ENCODE peak calls at places on chromosomes 1 and 21, in four cellular contexts. H is neural crest cell, Y is GM20000, A is astrocyte of the spinal cord. F is an unnamed sample.

GRCh38 chr1:8201331-8201861 is 116.5 kb upstream of the SLC45A1 start:
- DNase-seq in H (no peak), Y (no peak), A (no peak), F (no peak)

GRCh38 chr1:36497207-36497606 is 14.5 kb upstream of the CSF3R start:
- DNase-seq in H (no peak), Y (no peak), A (no peak), F (no peak)

GRCh38 chr1:201406831-201407406 is 7.8 kb upstream of the LAD1 start:
- DNase-seq in H (no peak), Y (no peak), A (no peak), F (no peak)

GRCh38 chr1:23556661-23557470 is 2.4 kb downstream of the ID3 start:
- DNase-seq in H (no peak), Y (no peak), A (peak), F (peak)

GRCh38 chr1:239287296-239287695 is 99.1 kb upstream of the CHRM3 start:
- DNase-seq in H (no peak), Y (no peak), A (no peak), F (no peak)

GRCh38 chr1:183080406-183080805 is 57.2 kb downstream of the LAMC1 start:
- DNase-seq in H (no peak), Y (no peak), A (peak), F (no peak)

GRCh38 chr1:14876747-14877146 is 276.8 kb upstream of the TMEM51 start:
- DNase-seq in H (no peak), Y (no peak), A (no peak), F (no peak)

GRCh38 chr1:10402729-10403274 is 3.9 kb downstream of the PGD start:
- DNase-seq in H (no peak), Y (no peak), A (peak), F (no peak)

GRCh38 chr1:84753516-84754375 is 63.5 kb upstream of the SSX2IP start:
- DNase-seq in H (peak), Y (peak), A (peak), F (peak)

GRCh38 chr1:3051270-3052268 is 17.4 kb upstream of the PRDM16 start:
- DNase-seq in H (no peak), Y (no peak), A (no peak), F (no peak)

GRCh38 chr1:85048296-85049064 is at the start of gene MCOLN3:
- DNase-seq in H (peak), Y (peak), A (no peak), F (peak)

GRCh38 chr1:36224537-36225297 is 474 bp downstream of the THRAP3 start:
- DNase-seq in H (peak), Y (peak), A (peak), F (no peak)

GRCh38 chr1:23210351-23210785 is 6.9 kb downstream of the HTR1D start:
- DNase-seq in H (no peak), Y (no peak), A (no peak), F (peak)

GRCh38 chr1:33007190-33008050 is 29.3 kb downstream of the AK2 start:
- DNase-seq in H (no peak), Y (no peak), A (peak), F (no peak)

GRCh38 chr1:232037774-232038388 is 411.3 kb downstream of the DISC1 start:
- DNase-seq in H (no peak), Y (no peak), A (no peak), F (no peak)

GRCh38 chr1:8517579-8518489 is 199.9 kb downstream of the SLC45A1 start:
- DNase-seq in H (no peak), Y (no peak), A (peak), F (no peak)

GRCh38 chr1:28973850-28974841 is 59.8 kb downstream of the EPB41 start:
- DNase-seq in H (no peak), Y (no peak), A (peak), F (no peak)

GRCh38 chr1:221648201-221648600 is 93.7 kb downstream of the DUSP10 start:
- DNase-seq in H (no peak), Y (no peak), A (no peak), F (no peak)

GRCh38 chr1:202627841-202628565 is 82.3 kb downstream of the SYT2 start:
- DNase-seq in H (no peak), Y (no peak), A (no peak), F (no peak)

GRCh38 chr1:228989992-228990827 is 254.9 kb downstream of the RHOU start:
- DNase-seq in H (no peak), Y (no peak), A (no peak), F (peak)

GRCh38 chr1:69982992-69983391 is 222.4 kb downstream of the LRRC40 start:
- DNase-seq in H (no peak), Y (no peak), A (peak), F (no peak)

GRCh38 chr21:44793269-44794030 is 8.2 kb downstream of the UBE2G2 start:
- DNase-seq in H (peak), Y (peak), A (peak), F (peak)

GRCh38 chr1:214670098-214670497 is 67.1 kb downstream of the CENPF start:
- DNase-seq in H (no peak), Y (no peak), A (peak), F (no peak)

GRCh38 chr1:203320546-203321272 is 15.4 kb downstream of the BTG2 start:
- DNase-seq in H (no peak), Y (peak), A (no peak), F (peak)

GRCh38 chr1:225449261-225449660 is 21.4 kb upstream of the LBR start:
- DNase-seq in H (no peak), Y (no peak), A (no peak), F (no peak)

GRCh38 chr1:91697322-91698260 is 188.4 kb downstream of the TGFBR3 start:
- DNase-seq in H (no peak), Y (peak), A (peak), F (peak)

GRCh38 chr1:41341365-41341683 is 19.9 kb upstream of the FOXO6 start:
- DNase-seq in H (no peak), Y (no peak), A (no peak), F (no peak)

GRCh38 chr1:171852273-171852672 is 11.0 kb downstream of the DNM3 start:
- DNase-seq in H (no peak), Y (no peak), A (no peak), F (no peak)

GRCh38 chr1:180003026-180003695 is 48.6 kb downstream of the CEP350 start:
- DNase-seq in H (no peak), Y (peak), A (no peak), F (no peak)

GRCh38 chr1:215539803-215540575 is 27.1 kb upstream of the KCTD3 start:
- DNase-seq in H (no peak), Y (no peak), A (peak), F (no peak)

GRCh38 chr1:54429838-54430237 is 23.6 kb upstream of the SSBP3 start:
- DNase-seq in H (no peak), Y (no peak), A (no peak), F (no peak)

GRCh38 chr1:54428838-54429513 is 22.8 kb upstream of the SSBP3 start:
- DNase-seq in H (no peak), Y (no peak), A (no peak), F (no peak)

GRCh38 chr1:54421101-54421504 is 14.9 kb upstream of the SSBP3 start:
- DNase-seq in H (no peak), Y (no peak), A (no peak), F (no peak)

GRCh38 chr1:54424398-54424797 is 18.2 kb upstream of the SSBP3 start:
- DNase-seq in H (no peak), Y (no peak), A (no peak), F (no peak)

DNA sequence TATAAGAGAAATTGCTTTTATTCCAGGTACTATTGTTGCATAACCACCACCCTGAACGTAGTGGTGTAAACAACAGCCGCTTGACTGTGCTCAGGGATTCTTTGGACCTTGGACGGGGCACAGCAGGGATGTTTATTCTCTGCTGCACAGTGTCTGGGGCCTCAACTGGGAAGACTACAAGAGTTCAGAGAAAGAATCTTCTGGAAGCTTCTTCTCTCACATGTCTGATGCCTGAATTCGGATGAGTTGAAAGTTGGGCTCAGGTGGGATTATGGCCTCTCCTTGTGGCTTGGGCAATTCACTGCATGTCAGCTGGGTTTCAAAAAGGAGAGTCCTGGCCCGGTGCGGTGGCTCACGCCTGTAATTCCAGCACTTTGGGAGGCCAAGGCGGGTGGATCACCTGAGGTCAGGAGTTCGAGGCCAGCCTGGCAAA is 19.0 kb upstream of the SSBP3 start:
- DNase-seq in H (no peak), Y (no peak), A (no peak), F (no peak)
- TF ChIP-seq CTCF in H (no peak), Y (no peak), A (peak), F (no peak)

DNA sequence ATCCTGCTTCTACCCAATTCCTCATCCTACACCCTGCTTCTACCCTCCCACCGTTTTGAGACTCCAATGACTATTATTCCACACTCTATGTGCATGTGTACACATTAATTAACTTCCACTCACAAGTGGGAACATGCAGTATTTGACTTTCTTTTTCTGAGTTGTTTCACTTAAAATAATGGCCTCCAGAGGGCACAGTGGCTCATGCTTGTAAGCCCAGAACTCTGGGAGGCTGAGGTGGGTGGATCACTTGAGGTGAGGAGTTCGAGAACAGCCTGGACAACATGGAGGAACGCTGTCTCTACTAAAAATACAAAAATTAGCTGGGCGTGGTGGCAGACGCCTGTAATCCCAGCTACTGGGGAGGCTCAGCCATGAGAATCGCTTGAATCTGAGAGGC is 464.8 kb downstream of the PTBP2 start:
- DNase-seq in H (no peak), Y (no peak), A (no peak), F (peak)
- TF ChIP-seq CTCF in H (peak), Y (no peak), A (peak), F (no peak)

GRCh38 chr1:192759104-192759503 is 49.7 kb upstream of the RGS2 start:
- DNase-seq in H (no peak), Y (no peak), A (no peak), F (no peak)
- TF ChIP-seq CTCF in H (no peak), Y (no peak), A (no peak), F (no peak)

GRCh38 chr21:35614412-35614901 is 445.9 kb downstream of the SETD4 start:
- DNase-seq in H (no peak), Y (no peak), A (peak), F (no peak)

GRCh38 chr21:35617491-35617890 is 442.8 kb downstream of the SETD4 start:
- DNase-seq in H (no peak), Y (no peak), A (no peak), F (no peak)

GRCh38 chr21:35619184-35619583 is 441.1 kb downstream of the SETD4 start:
- DNase-seq in H (no peak), Y (no peak), A (peak), F (no peak)

GRCh38 chr21:35615325-35615724 is 445.0 kb downstream of the SETD4 start:
- DNase-seq in H (no peak), Y (no peak), A (no peak), F (no peak)

DNA sequence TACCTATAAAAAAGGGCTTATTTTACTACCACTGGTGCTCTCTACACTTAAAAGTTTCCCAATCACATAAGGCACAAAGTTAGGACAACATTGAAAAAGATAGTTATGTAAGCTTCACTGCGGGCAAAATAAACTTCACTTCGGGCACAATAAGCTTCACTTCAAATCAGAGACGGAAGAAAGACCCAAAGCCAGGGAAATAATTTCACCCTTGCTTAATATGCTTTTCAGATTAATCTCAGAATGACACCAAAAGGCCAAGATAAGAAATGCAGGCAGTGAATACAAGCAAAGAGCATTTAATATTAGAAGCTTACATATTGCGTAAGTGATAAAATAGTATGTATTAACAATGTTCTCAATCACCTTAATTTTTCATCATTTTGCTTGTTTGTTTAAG is 444.2 kb downstream of the SETD4 start:
- DNase-seq in H (no peak), Y (no peak), A (peak), F (no peak)
- TF ChIP-seq CTCF in H (peak), Y (peak), A (peak), F (peak)